ENCODE peak calls at places on chromosomes 4 and X, in eight cellular contexts. O, P, T, F, B, N, G and H are unnamed samples.

GRCh38 chrX:99938464-99938863 is 471.6 kb downstream of the PCDH19 start:
- DNase-seq in G (no peak), O (no peak), B (no peak), F (no peak), P (no peak), T (no peak), N (no peak), H (no peak)

GRCh38 chr4:81690871-81691270 is 219.2 kb upstream of the RASGEF1B start:
- DNase-seq in G (no peak), N (no peak), T (no peak), P (no peak), O (no peak), F (no peak), B (no peak), H (no peak)

GRCh38 chrX:312621-313331 is 5.8 kb downstream of the GTPBP6 start:
- DNase-seq in G (no peak), O (no peak), N (no peak), P (no peak), T (peak), B (no peak), F (no peak), H (no peak)

GRCh38 chr4:170853422-170854021 is 763.8 kb upstream of the AADAT start:
- DNase-seq in G (peak), T (peak), F (peak), P (peak), N (peak), B (peak), O (peak), H (peak)

GRCh38 chrX:6377365-6377764 is 148.7 kb upstream of the NLGN4X start:
- DNase-seq in B (no peak), N (no peak), G (no peak), F (no peak), T (no peak), P (no peak), O (no peak), H (no peak)

GRCh38 chrX:39372126-39372525 is 570.9 kb downstream of the MID1IP1 start:
- DNase-seq in G (no peak), B (no peak), P (no peak), N (no peak), O (no peak), F (no peak), T (no peak), H (no peak)

GRCh38 chrX:10496345-10496965 is 123.9 kb downstream of the MID1 start:
- DNase-seq in T (no peak), G (no peak), N (peak), B (peak), F (no peak), P (no peak), O (no peak), H (no peak)

GRCh38 chr4:38928886-38929285 is 61.3 kb downstream of the FAM114A1 start:
- DNase-seq in P (no peak), G (no peak), F (no peak), T (no peak), N (no peak), B (no peak), O (no peak), H (no peak)

GRCh38 chr4:84379881-84380618 is 119.0 kb downstream of the NKX6-1 start:
- DNase-seq in T (no peak), F (peak), G (no peak), N (peak), P (no peak), B (peak), O (no peak), H (no peak)

GRCh38 chr4:154807042-154807630 is 26.1 kb downstream of the RBM46 start:
- DNase-seq in O (no peak), F (peak), P (no peak), G (no peak), B (peak), N (peak), T (no peak), H (peak)

GRCh38 chrX:113059714-113060113 is 219.1 kb upstream of the AMOT start:
- DNase-seq in P (no peak), G (no peak), O (no peak), F (no peak), B (no peak), T (no peak), N (no peak), H (no peak)

GRCh38 chr4:97150966-97151365 is 992.3 kb downstream of the STPG2 start:
- DNase-seq in O (no peak), G (no peak), P (no peak), T (no peak), N (no peak), F (peak), B (no peak), H (no peak)

GRCh38 chr4:150219841-150220240 is 141.6 kb downstream of the DCLK2 start:
- DNase-seq in O (no peak), G (no peak), B (peak), P (no peak), F (no peak), N (peak), T (no peak), H (no peak)

GRCh38 chr4:145097821-145098674 is at the start of the genes ABCE1 and ANAPC10:
- DNase-seq in B (peak), N (peak), O (peak), G (peak), P (peak), T (peak), F (peak), H (peak)
- TF ChIP-seq CTCF in B (peak), N (peak), O (no peak), G (no peak), P (peak), T (peak), F (peak), H (no peak)

DNA sequence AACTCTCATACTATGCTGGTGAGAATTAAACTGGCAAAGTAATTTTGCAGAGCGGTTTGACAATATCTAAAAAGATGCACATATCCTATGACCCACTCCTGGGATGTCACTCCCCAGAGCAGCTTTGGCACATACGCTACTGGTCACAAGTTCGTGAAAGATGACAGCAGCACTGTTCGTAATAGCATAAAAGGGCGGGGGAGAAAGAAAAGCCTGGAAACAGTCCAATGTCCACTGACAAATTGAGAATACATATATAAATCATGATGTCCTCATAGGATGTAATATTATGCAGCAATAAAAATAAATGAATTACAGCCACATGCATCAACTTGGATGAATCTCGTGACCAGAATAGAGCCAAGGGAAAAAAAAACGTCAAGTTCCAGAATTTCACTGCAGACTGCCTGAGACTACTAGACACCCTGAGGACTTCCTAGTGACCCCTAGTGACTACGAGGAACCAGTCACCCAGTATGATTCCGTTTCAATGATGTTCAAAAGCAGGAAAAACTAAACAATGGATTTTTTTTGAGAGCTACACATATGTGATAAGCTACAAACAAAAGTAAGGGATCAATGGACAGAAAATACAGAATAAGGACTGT is 1.8 kb downstream of the PCSK1N start:
- DNase-seq in B (peak), P (no peak), F (peak), G (no peak), N (no peak), O (peak), T (no peak), H (no peak)
- TF ChIP-seq CTCF in B (no peak), P (no peak), F (peak), G (no peak), N (no peak), O (no peak), T (no peak), H (no peak)

DNA sequence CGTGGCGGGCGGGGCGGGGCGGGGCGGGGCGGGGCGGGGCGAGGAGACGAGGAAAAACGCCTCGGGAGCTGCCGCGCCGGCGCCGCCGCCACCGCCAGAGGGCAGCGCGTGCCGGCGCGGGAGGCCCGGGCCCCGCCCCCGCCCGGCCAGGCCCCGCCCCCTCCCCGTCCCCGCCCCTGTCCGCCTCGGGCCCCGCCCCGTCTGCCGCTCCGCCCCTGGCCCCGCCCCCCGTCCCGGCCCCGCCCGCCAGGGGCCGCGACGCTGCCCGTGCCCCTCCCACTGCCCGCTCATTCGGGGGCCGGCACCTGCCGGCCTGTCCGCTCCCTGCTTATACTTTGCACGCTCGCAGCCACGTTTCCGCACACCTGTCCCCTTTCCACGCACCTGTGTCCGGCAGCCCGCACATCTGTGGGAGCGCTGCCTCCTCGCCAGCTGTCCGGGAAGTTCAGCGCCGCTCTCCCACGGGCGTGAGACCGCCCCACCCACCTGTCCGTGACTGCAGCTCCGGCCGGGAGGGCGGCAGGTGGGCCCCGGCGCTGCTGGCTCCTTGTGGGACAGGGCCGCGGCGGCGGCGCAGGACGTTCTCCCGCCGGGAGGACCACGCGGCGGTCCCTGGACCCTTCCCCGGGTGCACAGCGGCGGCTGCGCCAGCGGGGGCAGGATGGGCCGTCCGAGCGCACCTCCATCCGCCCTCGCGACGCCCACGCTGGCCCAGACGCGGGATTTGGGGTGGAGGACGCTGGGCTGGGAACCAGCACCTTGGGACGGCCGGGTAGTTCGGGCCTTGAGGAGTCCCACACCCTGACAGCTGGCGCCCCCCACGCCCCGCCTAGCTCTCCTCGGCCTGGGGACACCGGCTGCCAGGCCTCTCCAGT is 1.5 kb upstream of the FGFRL1 start:
- DNase-seq in F (peak), G (peak), P (peak), N (peak), O (peak), T (peak), B (peak), H (peak)
- TF ChIP-seq CTCF in F (no peak), G (no peak), P (peak), N (no peak), O (peak), T (no peak), B (peak), H (peak)

GRCh38 chr4:176193126-176193525 is 2.3 kb downstream of the SPATA4 start:
- DNase-seq in T (no peak), N (peak), P (no peak), B (peak), F (peak), O (no peak), G (no peak), H (no peak)

GRCh38 chr4:176189891-176190795 is 5.2 kb downstream of the SPATA4 start:
- DNase-seq in B (peak), N (peak), O (no peak), F (peak), T (no peak), P (no peak), G (no peak), H (no peak)

GRCh38 chr4:176188654-176189053 is 6.7 kb downstream of the SPATA4 start:
- DNase-seq in O (no peak), F (no peak), P (no peak), N (no peak), T (no peak), G (no peak), B (no peak), H (no peak)

GRCh38 chr4:176193898-176194297 is 1.5 kb downstream of the SPATA4 start:
- DNase-seq in B (peak), O (no peak), P (no peak), N (peak), F (peak), G (no peak), T (no peak), H (no peak)

GRCh38 chr4:176191974-176192373 is 3.4 kb downstream of the SPATA4 start:
- DNase-seq in N (peak), T (no peak), P (no peak), B (peak), F (peak), O (no peak), G (no peak), H (no peak)
- TF ChIP-seq CTCF in N (no peak), T (no peak), P (no peak), B (no peak), F (peak), O (no peak), G (no peak), H (peak)

GRCh38 chrX:55487143-55487542 is 2.5 kb downstream of the USP51 start:
- DNase-seq in F (no peak), G (no peak), O (no peak), N (no peak), T (no peak), P (no peak), B (no peak), H (no peak)

GRCh38 chrX:55488559-55489314 is 911 bp downstream of the USP51 start:
- DNase-seq in B (peak), T (peak), P (peak), N (peak), F (peak), G (peak), O (peak), H (peak)

GRCh38 chrX:55489315-55490009 is at the start of gene USP51:
- DNase-seq in P (peak), F (no peak), B (peak), O (peak), N (peak), G (no peak), T (peak), H (peak)

GRCh38 chrX:55486736-55487135 is 2.9 kb downstream of the USP51 start:
- DNase-seq in P (no peak), T (no peak), O (no peak), B (peak), F (peak), N (peak), G (no peak), H (no peak)

DNA sequence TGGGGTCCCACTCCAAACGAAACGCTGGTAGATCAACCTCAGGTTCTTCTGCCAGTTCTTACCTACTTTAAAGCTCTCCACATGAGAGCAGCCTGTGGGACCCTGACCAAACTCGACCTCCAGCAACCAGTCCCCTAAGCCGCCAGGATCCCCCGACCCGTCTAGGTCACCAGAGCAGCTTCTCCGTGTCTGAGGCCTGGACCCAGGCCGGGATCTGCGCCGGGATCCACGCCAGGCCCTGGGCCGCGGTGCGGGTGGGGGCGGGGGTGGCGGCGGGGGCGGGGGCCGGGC is 1.4 kb downstream of the USP51 start:
- DNase-seq in N (no peak), P (no peak), F (no peak), G (no peak), O (peak), T (no peak), B (no peak), H (no peak)
- TF ChIP-seq CTCF in N (no peak), P (no peak), F (no peak), G (no peak), O (no peak), T (no peak), B (no peak), H (no peak)

GRCh38 chr4:129146639-129147038 is 50.7 kb downstream of the C4orf33 start:
- DNase-seq in O (no peak), G (no peak), F (no peak), N (no peak), P (no peak), B (no peak), T (no peak), H (no peak)
- TF ChIP-seq CTCF in O (no peak), G (no peak), F (no peak), N (no peak), P (no peak), B (no peak), T (no peak), H (no peak)

GRCh38 chr4:41693629-41694028 is 54.9 kb downstream of the PHOX2B start:
- DNase-seq in P (no peak), B (peak), O (peak), G (no peak), T (no peak), N (peak), F (peak), H (peak)
- TF ChIP-seq CTCF in P (peak), B (peak), O (peak), G (peak), T (peak), N (peak), F (peak), H (peak)

GRCh38 chr4:164770051-164770724 is 16.3 kb downstream of the SMIM31 start:
- DNase-seq in O (no peak), T (no peak), G (no peak), F (no peak), P (no peak), B (no peak), N (no peak), H (no peak)

GRCh38 chr4:164771088-164771487 is 17.2 kb downstream of the SMIM31 start:
- DNase-seq in P (no peak), N (peak), F (no peak), G (no peak), T (no peak), O (no peak), B (no peak), H (no peak)

GRCh38 chr4:164765096-164765495 is 11.2 kb downstream of the SMIM31 start:
- DNase-seq in N (no peak), G (no peak), T (no peak), P (no peak), F (no peak), O (no peak), B (no peak), H (no peak)

GRCh38 chr4:164772076-164772475 is 18.1 kb downstream of the SMIM31 start:
- DNase-seq in G (no peak), N (no peak), T (no peak), B (no peak), O (no peak), P (no peak), F (no peak), H (no peak)

GRCh38 chr4:164768516-164768915 is 14.6 kb downstream of the SMIM31 start:
- DNase-seq in B (peak), N (peak), P (peak), O (no peak), T (no peak), F (peak), G (no peak), H (no peak)
- TF ChIP-seq CTCF in B (peak), N (peak), P (peak), O (peak), T (peak), F (peak), G (peak), H (peak)

DNA sequence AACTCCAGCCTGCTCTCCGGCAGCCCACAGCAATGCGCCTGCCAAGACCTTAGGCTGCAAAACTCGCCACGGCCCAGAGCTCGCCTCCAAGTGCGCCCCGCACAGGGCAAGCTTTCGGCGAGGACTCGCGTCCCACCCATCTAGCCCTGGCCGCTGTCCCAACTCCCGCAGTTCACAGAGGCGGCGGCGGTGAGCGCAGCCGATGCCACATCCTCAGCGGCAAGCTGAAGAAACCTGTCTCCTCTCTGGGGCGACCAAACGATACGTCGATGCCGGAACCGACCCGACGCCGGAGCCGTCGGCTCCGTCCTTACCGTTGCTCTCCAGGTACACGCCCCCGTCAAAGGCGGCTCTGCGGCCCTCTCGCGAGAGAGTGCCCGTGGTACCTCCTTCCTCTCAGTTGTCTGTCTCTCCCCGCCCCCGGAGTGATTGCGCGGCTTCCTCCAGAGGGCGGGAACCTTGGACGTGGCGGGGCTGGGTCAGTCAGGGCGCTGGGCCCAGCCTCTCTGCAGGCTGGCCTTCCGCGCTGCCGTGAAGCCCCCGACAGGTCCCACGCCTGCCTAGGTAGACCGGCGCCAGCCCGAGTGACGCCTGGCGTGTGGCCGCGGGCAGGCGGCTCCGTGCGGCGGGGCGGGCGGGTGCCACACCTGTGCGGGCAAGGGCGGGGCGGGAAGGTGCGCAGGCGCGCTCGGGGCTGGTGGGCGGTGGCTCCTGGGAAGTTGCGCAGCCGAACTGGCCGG is 380 bp upstream of the RAB33B start:
- DNase-seq in B (peak), P (peak), F (peak), N (peak), G (peak), O (peak), T (peak), H (peak)
- TF ChIP-seq CTCF in B (no peak), P (peak), F (peak), N (no peak), G (no peak), O (no peak), T (peak), H (no peak)

GRCh38 chr4:169774466-169775445 is 17.0 kb upstream of the HPF1 start:
- DNase-seq in O (no peak), N (peak), B (no peak), F (no peak), P (peak), T (no peak), G (no peak), H (no peak)
- TF ChIP-seq CTCF in O (no peak), N (no peak), B (peak), F (no peak), P (peak), T (peak), G (peak), H (peak)